ENCODE peak calls at places on chromosomes 16 and 17, in ten cellular contexts. One of them, this sample, is unnamed.

GRCh38 chr17:9973689-9974459 is 68.8 kb upstream of the RCVRN start:
- DNase-seq in lower lobe of right lung: no peak
- DNase-seq in cardiac muscle cell: no peak
- DNase-seq in B cell: no peak
- DNase-seq in adrenal gland: no peak
- DNase-seq in neural progenitor cell: no peak
- DNase-seq in brain microvascular endothelial cell: no peak
- DNase-seq in gastrocnemius medialis: no peak
- DNase-seq in astrocyte of the spinal cord: peak; percentile 4
- DNase-seq in HL-60: no peak
- DNase-seq in this sample: peak; percentile 19

GRCh38 chr17:72421128-72422092 is 300.6 kb downstream of the SOX9 start:
- DNase-seq in neural progenitor cell: no peak
- DNase-seq in adrenal gland: peak; percentile 4
- DNase-seq in B cell: peak; percentile 17
- DNase-seq in brain microvascular endothelial cell: peak; percentile 98
- DNase-seq in lower lobe of right lung: no peak
- DNase-seq in astrocyte of the spinal cord: peak; percentile 98
- DNase-seq in HL-60: no peak
- DNase-seq in gastrocnemius medialis: peak; percentile 73
- DNase-seq in cardiac muscle cell: no peak
- DNase-seq in this sample: peak; percentile 95

GRCh38 chr16:1151424-1152122 is 1.3 kb upstream of the CACNA1H start:
- DNase-seq in HL-60: no peak
- DNase-seq in cardiac muscle cell: no peak
- DNase-seq in brain microvascular endothelial cell: no peak
- DNase-seq in astrocyte of the spinal cord: no peak
- DNase-seq in lower lobe of right lung: no peak
- DNase-seq in B cell: peak; percentile 28
- DNase-seq in neural progenitor cell: no peak
- DNase-seq in gastrocnemius medialis: no peak
- DNase-seq in adrenal gland: no peak
- DNase-seq in this sample: no peak

GRCh38 chr17:27422601-27423000 is 33.6 kb upstream of the KSR1 start:
- DNase-seq in HL-60: no peak
- DNase-seq in gastrocnemius medialis: no peak
- DNase-seq in neural progenitor cell: no peak
- DNase-seq in lower lobe of right lung: no peak
- DNase-seq in astrocyte of the spinal cord: no peak
- DNase-seq in B cell: no peak
- DNase-seq in brain microvascular endothelial cell: no peak
- DNase-seq in adrenal gland: no peak
- DNase-seq in cardiac muscle cell: no peak
- DNase-seq in this sample: no peak

GRCh38 chr17:69450857-69451410 is 36.4 kb downstream of the MAP2K6 start:
- DNase-seq in astrocyte of the spinal cord: peak; percentile 57
- DNase-seq in adrenal gland: no peak
- DNase-seq in brain microvascular endothelial cell: peak; percentile 12
- DNase-seq in HL-60: no peak
- DNase-seq in lower lobe of right lung: no peak
- DNase-seq in gastrocnemius medialis: no peak
- DNase-seq in cardiac muscle cell: no peak
- DNase-seq in B cell: no peak
- DNase-seq in neural progenitor cell: peak; percentile 50
- DNase-seq in this sample: peak; percentile 36

GRCh38 chr16:89696598-89697128 is 4.8 kb downstream of the SPATA2L start:
- DNase-seq in HL-60: no peak
- DNase-seq in brain microvascular endothelial cell: no peak
- DNase-seq in gastrocnemius medialis: peak; percentile 8
- DNase-seq in adrenal gland: no peak
- DNase-seq in B cell: peak; percentile 45
- DNase-seq in neural progenitor cell: no peak
- DNase-seq in cardiac muscle cell: no peak
- DNase-seq in astrocyte of the spinal cord: no peak
- DNase-seq in lower lobe of right lung: peak; percentile 50
- DNase-seq in this sample: peak; percentile 43

GRCh38 chr17:10547351-10547750 is 2.1 kb downstream of the MYH2 start:
- DNase-seq in astrocyte of the spinal cord: no peak
- DNase-seq in cardiac muscle cell: no peak
- DNase-seq in gastrocnemius medialis: no peak
- DNase-seq in HL-60: no peak
- DNase-seq in brain microvascular endothelial cell: no peak
- DNase-seq in neural progenitor cell: no peak
- DNase-seq in lower lobe of right lung: no peak
- DNase-seq in B cell: no peak
- DNase-seq in adrenal gland: no peak
- DNase-seq in this sample: no peak

GRCh38 chr17:78179372-78179771 is 7.5 kb downstream of the TK1 start:
- DNase-seq in neural progenitor cell: no peak
- DNase-seq in brain microvascular endothelial cell: peak; percentile 64
- DNase-seq in B cell: no peak
- DNase-seq in astrocyte of the spinal cord: peak; percentile 39
- DNase-seq in adrenal gland: peak; percentile 80
- DNase-seq in gastrocnemius medialis: peak; percentile 75
- DNase-seq in cardiac muscle cell: no peak
- DNase-seq in HL-60: no peak
- DNase-seq in lower lobe of right lung: no peak
- DNase-seq in this sample: peak; percentile 87

GRCh38 chr16:440627-441026 is 15.2 kb downstream of the RAB11FIP3 start:
- DNase-seq in B cell: no peak
- DNase-seq in gastrocnemius medialis: peak; percentile 81
- DNase-seq in adrenal gland: no peak
- DNase-seq in astrocyte of the spinal cord: no peak
- DNase-seq in HL-60: no peak
- DNase-seq in neural progenitor cell: no peak
- DNase-seq in brain microvascular endothelial cell: no peak
- DNase-seq in cardiac muscle cell: no peak
- DNase-seq in lower lobe of right lung: no peak
- DNase-seq in this sample: no peak

GRCh38 chr17:7219812-7220592 is at the start of the genes ACADVL and DLG4:
- DNase-seq in neural progenitor cell: peak; percentile 90
- DNase-seq in gastrocnemius medialis: peak; percentile 92
- DNase-seq in adrenal gland: peak; percentile 94
- DNase-seq in brain microvascular endothelial cell: peak; percentile 80
- DNase-seq in cardiac muscle cell: peak; percentile 90
- DNase-seq in HL-60: peak; percentile 63
- DNase-seq in B cell: peak; percentile 81
- DNase-seq in lower lobe of right lung: peak; percentile 95
- DNase-seq in astrocyte of the spinal cord: peak; percentile 88
- DNase-seq in this sample: peak; percentile 92

GRCh38 chr16:85424260-85425060 is 188.7 kb upstream of the GSE1 start:
- DNase-seq in neural progenitor cell: no peak
- DNase-seq in gastrocnemius medialis: peak; percentile 13
- DNase-seq in brain microvascular endothelial cell: no peak
- DNase-seq in astrocyte of the spinal cord: no peak
- DNase-seq in cardiac muscle cell: no peak
- DNase-seq in adrenal gland: no peak
- DNase-seq in HL-60: no peak
- DNase-seq in lower lobe of right lung: peak; percentile 47
- DNase-seq in B cell: no peak
- DNase-seq in this sample: no peak

GRCh38 chr16:8962393-8963009 is 1.2 kb downstream of the USP7 start:
- DNase-seq in B cell: peak; percentile 87
- DNase-seq in brain microvascular endothelial cell: no peak
- DNase-seq in lower lobe of right lung: no peak
- DNase-seq in adrenal gland: no peak
- DNase-seq in astrocyte of the spinal cord: no peak
- DNase-seq in neural progenitor cell: peak; percentile 64
- DNase-seq in gastrocnemius medialis: peak; percentile 19
- DNase-seq in HL-60: no peak
- DNase-seq in cardiac muscle cell: peak; percentile 42
- DNase-seq in this sample: peak; percentile 42

GRCh38 chr17:29246638-29247037 is at the start of gene CRYBA1:
- DNase-seq in adrenal gland: no peak
- DNase-seq in B cell: no peak
- DNase-seq in cardiac muscle cell: no peak
- DNase-seq in lower lobe of right lung: no peak
- DNase-seq in gastrocnemius medialis: no peak
- DNase-seq in astrocyte of the spinal cord: no peak
- DNase-seq in brain microvascular endothelial cell: no peak
- DNase-seq in neural progenitor cell: peak; percentile 83
- DNase-seq in HL-60: no peak
- DNase-seq in this sample: no peak

GRCh38 chr17:65027305-65027704 is 29.2 kb downstream of the GNA13 start:
- DNase-seq in astrocyte of the spinal cord: peak; percentile 75
- DNase-seq in adrenal gland: no peak
- DNase-seq in brain microvascular endothelial cell: peak; percentile 62
- DNase-seq in cardiac muscle cell: no peak
- DNase-seq in neural progenitor cell: peak; percentile 27
- DNase-seq in B cell: peak; percentile 44
- DNase-seq in lower lobe of right lung: no peak
- DNase-seq in gastrocnemius medialis: no peak
- DNase-seq in HL-60: peak; percentile 23
- DNase-seq in this sample: peak; percentile 77

GRCh38 chr17:50204431-50204830 is 3.0 kb upstream of the COL1A1 start:
- DNase-seq in astrocyte of the spinal cord: no peak
- DNase-seq in adrenal gland: no peak
- DNase-seq in B cell: no peak
- DNase-seq in brain microvascular endothelial cell: no peak
- DNase-seq in neural progenitor cell: no peak
- DNase-seq in gastrocnemius medialis: no peak
- DNase-seq in HL-60: no peak
- DNase-seq in lower lobe of right lung: no peak
- DNase-seq in cardiac muscle cell: no peak
- DNase-seq in this sample: no peak

GRCh38 chr17:56570199-56570598 is 23.3 kb upstream of the NOG start:
- DNase-seq in astrocyte of the spinal cord: no peak
- DNase-seq in gastrocnemius medialis: no peak
- DNase-seq in cardiac muscle cell: no peak
- DNase-seq in neural progenitor cell: no peak
- DNase-seq in HL-60: no peak
- DNase-seq in brain microvascular endothelial cell: no peak
- DNase-seq in adrenal gland: no peak
- DNase-seq in lower lobe of right lung: no peak
- DNase-seq in B cell: no peak
- DNase-seq in this sample: no peak

GRCh38 chr17:78991906-78992532 is 12.3 kb upstream of the LGALS3BP start:
- DNase-seq in astrocyte of the spinal cord: no peak
- DNase-seq in B cell: no peak
- DNase-seq in cardiac muscle cell: no peak
- DNase-seq in brain microvascular endothelial cell: no peak
- DNase-seq in adrenal gland: no peak
- DNase-seq in lower lobe of right lung: no peak
- DNase-seq in HL-60: no peak
- DNase-seq in gastrocnemius medialis: peak; percentile 4
- DNase-seq in neural progenitor cell: no peak
- DNase-seq in this sample: no peak

GRCh38 chr16:2497641-2498040 is 16.1 kb upstream of the ATP6V0C start:
- DNase-seq in cardiac muscle cell: no peak
- DNase-seq in adrenal gland: no peak
- DNase-seq in lower lobe of right lung: no peak
- DNase-seq in HL-60: no peak
- DNase-seq in neural progenitor cell: no peak
- DNase-seq in astrocyte of the spinal cord: no peak
- DNase-seq in brain microvascular endothelial cell: no peak
- DNase-seq in gastrocnemius medialis: no peak
- DNase-seq in B cell: no peak
- DNase-seq in this sample: no peak
- TF ChIP-seq CTCF in cardiac muscle cell: no peak
- TF ChIP-seq CTCF in adrenal gland: no peak
- TF ChIP-seq CTCF in lower lobe of right lung: no peak
- TF ChIP-seq CTCF in HL-60: no peak
- TF ChIP-seq CTCF in neural progenitor cell: no peak
- TF ChIP-seq CTCF in astrocyte of the spinal cord: no peak
- TF ChIP-seq CTCF in brain microvascular endothelial cell: no peak
- TF ChIP-seq CTCF in gastrocnemius medialis: no peak
- TF ChIP-seq CTCF in B cell: no peak
- TF ChIP-seq CTCF in this sample: no peak

GRCh38 chr16:83100679-83101078 is 473.9 kb downstream of the CDH13 start:
- DNase-seq in lower lobe of right lung: no peak
- DNase-seq in B cell: no peak
- DNase-seq in gastrocnemius medialis: no peak
- DNase-seq in adrenal gland: no peak
- DNase-seq in neural progenitor cell: no peak
- DNase-seq in brain microvascular endothelial cell: no peak
- DNase-seq in HL-60: no peak
- DNase-seq in cardiac muscle cell: no peak
- DNase-seq in astrocyte of the spinal cord: no peak
- DNase-seq in this sample: peak; percentile 20
- TF ChIP-seq CTCF in lower lobe of right lung: no peak
- TF ChIP-seq CTCF in B cell: no peak
- TF ChIP-seq CTCF in gastrocnemius medialis: no peak
- TF ChIP-seq CTCF in adrenal gland: no peak
- TF ChIP-seq CTCF in neural progenitor cell: no peak
- TF ChIP-seq CTCF in brain microvascular endothelial cell: no peak
- TF ChIP-seq CTCF in HL-60: no peak
- TF ChIP-seq CTCF in cardiac muscle cell: no peak
- TF ChIP-seq CTCF in astrocyte of the spinal cord: no peak
- TF ChIP-seq CTCF in this sample: no peak

GRCh38 chr16:62225675-62226074 is 189.4 kb upstream of the CDH8 start:
- DNase-seq in astrocyte of the spinal cord: peak; percentile 18
- DNase-seq in B cell: no peak
- DNase-seq in lower lobe of right lung: peak; percentile 77
- DNase-seq in gastrocnemius medialis: no peak
- DNase-seq in HL-60: peak; percentile 88
- DNase-seq in cardiac muscle cell: peak; percentile 69
- DNase-seq in adrenal gland: peak; percentile 92
- DNase-seq in brain microvascular endothelial cell: peak; percentile 7
- DNase-seq in neural progenitor cell: peak; percentile 78
- DNase-seq in this sample: peak; percentile 1
- TF ChIP-seq CTCF in astrocyte of the spinal cord: peak; percentile 30
- TF ChIP-seq CTCF in B cell: no peak
- TF ChIP-seq CTCF in lower lobe of right lung: peak; percentile 34
- TF ChIP-seq CTCF in gastrocnemius medialis: no peak
- TF ChIP-seq CTCF in HL-60: peak; percentile 44
- TF ChIP-seq CTCF in cardiac muscle cell: no peak
- TF ChIP-seq CTCF in adrenal gland: peak; percentile 65
- TF ChIP-seq CTCF in brain microvascular endothelial cell: peak; percentile 35
- TF ChIP-seq CTCF in neural progenitor cell: peak; percentile 62
- TF ChIP-seq CTCF in this sample: no peak

GRCh38 chr16:86581458-86581857 is 3.1 kb downstream of the FOXL1 start:
- DNase-seq in adrenal gland: no peak
- DNase-seq in lower lobe of right lung: no peak
- DNase-seq in astrocyte of the spinal cord: peak; percentile 66
- DNase-seq in neural progenitor cell: no peak
- DNase-seq in cardiac muscle cell: no peak
- DNase-seq in B cell: no peak
- DNase-seq in gastrocnemius medialis: no peak
- DNase-seq in HL-60: no peak
- DNase-seq in brain microvascular endothelial cell: no peak
- DNase-seq in this sample: peak; percentile 52

GRCh38 chr16:86580798-86581185 is 2.4 kb downstream of the FOXL1 start:
- DNase-seq in gastrocnemius medialis: no peak
- DNase-seq in brain microvascular endothelial cell: no peak
- DNase-seq in neural progenitor cell: no peak
- DNase-seq in HL-60: no peak
- DNase-seq in lower lobe of right lung: no peak
- DNase-seq in adrenal gland: no peak
- DNase-seq in cardiac muscle cell: no peak
- DNase-seq in astrocyte of the spinal cord: no peak
- DNase-seq in B cell: no peak
- DNase-seq in this sample: peak; percentile 42

GRCh38 chr16:86579268-86580062 is 1.1 kb downstream of the FOXL1 start:
- DNase-seq in astrocyte of the spinal cord: peak; percentile 46
- DNase-seq in B cell: no peak
- DNase-seq in brain microvascular endothelial cell: no peak
- DNase-seq in HL-60: no peak
- DNase-seq in gastrocnemius medialis: no peak
- DNase-seq in adrenal gland: no peak
- DNase-seq in lower lobe of right lung: no peak
- DNase-seq in neural progenitor cell: peak; percentile 53
- DNase-seq in cardiac muscle cell: no peak
- DNase-seq in this sample: peak; percentile 52

GRCh38 chr16:86578499-86579267 is at the start of gene FOXL1:
- DNase-seq in astrocyte of the spinal cord: peak; percentile 77
- DNase-seq in lower lobe of right lung: no peak
- DNase-seq in HL-60: no peak
- DNase-seq in brain microvascular endothelial cell: peak; percentile 78
- DNase-seq in gastrocnemius medialis: no peak
- DNase-seq in B cell: no peak
- DNase-seq in adrenal gland: no peak
- DNase-seq in neural progenitor cell: peak; percentile 58
- DNase-seq in cardiac muscle cell: no peak
- DNase-seq in this sample: peak; percentile 73

GRCh38 chr16:86580063-86580797 is 1.9 kb downstream of the FOXL1 start:
- DNase-seq in HL-60: no peak
- DNase-seq in lower lobe of right lung: no peak
- DNase-seq in cardiac muscle cell: no peak
- DNase-seq in adrenal gland: no peak
- DNase-seq in neural progenitor cell: no peak
- DNase-seq in brain microvascular endothelial cell: no peak
- DNase-seq in astrocyte of the spinal cord: peak; percentile 69
- DNase-seq in B cell: no peak
- DNase-seq in gastrocnemius medialis: no peak
- DNase-seq in this sample: peak; percentile 75
- TF ChIP-seq CTCF in HL-60: no peak
- TF ChIP-seq CTCF in lower lobe of right lung: no peak
- TF ChIP-seq CTCF in cardiac muscle cell: no peak
- TF ChIP-seq CTCF in adrenal gland: no peak
- TF ChIP-seq CTCF in neural progenitor cell: no peak
- TF ChIP-seq CTCF in brain microvascular endothelial cell: no peak
- TF ChIP-seq CTCF in astrocyte of the spinal cord: no peak
- TF ChIP-seq CTCF in B cell: no peak
- TF ChIP-seq CTCF in gastrocnemius medialis: no peak
- TF ChIP-seq CTCF in this sample: no peak

This sample was measured in choroid plexus epithelial cell.